ENCODE peak calls at places on chromosomes 11 and 22, in nine cellular contexts. X, J, M, I, D, Z, B, A and K are unnamed samples.

GRCh38 chr11:72443016-72443415 is 8.7 kb upstream of the CLPB start:
- DNase-seq in X (no peak), J (no peak), M (peak), I (no peak), D (peak), Z (no peak), B (no peak), A (no peak), K (no peak)

GRCh38 chr22:30923168-30923900 is 45.2 kb downstream of the MORC2 start:
- DNase-seq in X (no peak), J (no peak), M (no peak), I (no peak), D (no peak), Z (no peak), B (peak), A (no peak), K (no peak)

GRCh38 chr11:114063149-114063828 is 3.8 kb downstream of the ZBTB16 start:
- DNase-seq in X (no peak), J (no peak), M (no peak), I (no peak), D (no peak), Z (no peak), B (no peak), A (no peak), K (no peak)

GRCh38 chr11:5154657-5155056 is at the start of gene OR52A1:
- DNase-seq in X (no peak), J (no peak), M (no peak), I (no peak), D (no peak), Z (no peak), B (no peak), A (no peak), K (no peak)

GRCh38 chr11:123245567-123245966 is 50.5 kb upstream of the CLMP start:
- DNase-seq in X (no peak), J (no peak), M (no peak), I (no peak), D (no peak), Z (no peak), B (no peak), A (no peak), K (no peak)

GRCh38 chr11:24965780-24966179 is 468.9 kb downstream of the LUZP2 start:
- DNase-seq in X (no peak), J (no peak), M (no peak), I (no peak), D (no peak), Z (no peak), B (no peak), A (no peak), K (no peak)

GRCh38 chr11:128830290-128830813 is 36.7 kb downstream of the KCNJ1 start:
- DNase-seq in X (no peak), J (no peak), M (no peak), I (no peak), D (no peak), Z (peak), B (no peak), A (no peak), K (no peak)

GRCh38 chr22:25668437-25668836 is 73.6 kb upstream of the MYO18B start:
- DNase-seq in X (no peak), J (no peak), M (no peak), I (no peak), D (peak), Z (no peak), B (no peak), A (no peak), K (no peak)

GRCh38 chr11:124467376-124468061 is 22.0 kb upstream of the OR8B8 start:
- DNase-seq in X (no peak), J (no peak), M (no peak), I (no peak), D (no peak), Z (no peak), B (no peak), A (no peak), K (no peak)

GRCh38 chr11:8301622-8302021 is 37.9 kb upstream of the LMO1 start:
- DNase-seq in X (no peak), J (no peak), M (no peak), I (no peak), D (no peak), Z (no peak), B (peak), A (no peak), K (no peak)

GRCh38 chr11:46649180-46649738 is 31.9 kb downstream of the ATG13 start:
- DNase-seq in X (no peak), J (no peak), M (no peak), I (peak), D (peak), Z (no peak), B (peak), A (no peak), K (no peak)

GRCh38 chr11:80083561-80083960 is 642.7 kb upstream of the TENM4 start:
- DNase-seq in X (no peak), J (no peak), M (no peak), I (no peak), D (no peak), Z (no peak), B (no peak), A (no peak), K (no peak)

GRCh38 chr11:134471341-134472187 is 59.5 kb upstream of the B3GAT1 start:
- DNase-seq in X (no peak), J (no peak), M (no peak), I (no peak), D (no peak), Z (no peak), B (no peak), A (no peak), K (no peak)

GRCh38 chr11:33733978-33734377 is 2.2 kb downstream of the CD59 start:
- DNase-seq in X (no peak), J (no peak), M (no peak), I (no peak), D (peak), Z (no peak), B (no peak), A (no peak), K (no peak)

GRCh38 chr11:46291441-46292143 is 14.1 kb downstream of the CREB3L1 start:
- DNase-seq in X (no peak), J (no peak), M (no peak), I (no peak), D (peak), Z (no peak), B (no peak), A (no peak), K (no peak)

GRCh38 chr11:130141561-130142341 is 17.8 kb upstream of the ST14 start:
- DNase-seq in X (no peak), J (no peak), M (no peak), I (no peak), D (peak), Z (no peak), B (no peak), A (no peak), K (no peak)

GRCh38 chr11:68546555-68546954 is 86.0 kb downstream of the PPP6R3 start:
- DNase-seq in X (no peak), J (no peak), M (no peak), I (no peak), D (peak), Z (no peak), B (no peak), A (no peak), K (no peak)